ENCODE peak calls at places on chromosome X, in ten cellular contexts. U, Y, Q, N, D, W, S, B, M and K are unnamed samples.

GRCh38 chrX:39396358-39396995 is 595.2 kb downstream of the MID1IP1 start:
- DNase-seq in U (no peak), Y (no peak), Q (no peak), N (no peak), D (no peak), W (no peak), S (no peak), B (no peak), M (no peak), K (no peak)

GRCh38 chrX:262391-262909 is 18.7 kb upstream of the PLCXD1 start:
- DNase-seq in U (no peak), Y (no peak), Q (peak), N (no peak), D (peak), W (no peak), S (no peak), B (peak), M (no peak), K (no peak)

GRCh38 chrX:154529206-154529612 is 13.2 kb upstream of the FAM3A start:
- DNase-seq in U (peak), Y (no peak), Q (no peak), N (no peak), D (no peak), W (no peak), S (no peak), B (no peak), M (no peak), K (no peak)

GRCh38 chrX:134735015-134735414 is 76.7 kb upstream of the PLAC1 start:
- DNase-seq in U (no peak), Y (no peak), Q (no peak), N (no peak), D (no peak), W (no peak), S (no peak), B (no peak), M (no peak), K (no peak)

GRCh38 chrX:43969504-43970501 is 3.4 kb downstream of the NDP start:
- DNase-seq in U (peak), Y (peak), Q (no peak), N (no peak), D (no peak), W (no peak), S (no peak), B (peak), M (no peak), K (peak)

GRCh38 chrX:44872319-44872816 is 620 bp upstream of the KDM6A start:
- DNase-seq in U (no peak), Y (peak), Q (peak), N (peak), D (peak), W (no peak), S (peak), B (no peak), M (peak), K (no peak)

GRCh38 chrX:97401586-97402101 is 517.9 kb downstream of the RPA4 start:
- DNase-seq in U (no peak), Y (no peak), Q (no peak), N (no peak), D (no peak), W (peak), S (no peak), B (no peak), M (no peak), K (no peak)

GRCh38 chrX:155148724-155149537 is 67.3 kb upstream of the VBP1 start:
- DNase-seq in U (peak), Y (peak), Q (peak), N (no peak), D (peak), W (no peak), S (no peak), B (no peak), M (no peak), K (no peak)

GRCh38 chrX:5775985-5776384 is 452.7 kb downstream of the NLGN4X start:
- DNase-seq in U (no peak), Y (no peak), Q (no peak), N (no peak), D (no peak), W (no peak), S (no peak), B (no peak), M (no peak), K (no peak)

GRCh38 chrX:1463581-1464281 is 11.0 kb upstream of the ASMTL start:
- DNase-seq in U (no peak), Y (no peak), Q (no peak), N (no peak), D (no peak), W (no peak), S (peak), B (peak), M (no peak), K (no peak)

GRCh38 chrX:136572030-136572429 is 40.0 kb downstream of the VGLL1 start:
- DNase-seq in U (no peak), Y (no peak), Q (no peak), N (no peak), D (peak), W (no peak), S (no peak), B (no peak), M (no peak), K (no peak)

GRCh38 chrX:69088171-69088938 is 76.9 kb downstream of the PJA1 start:
- DNase-seq in U (peak), Y (no peak), Q (no peak), N (no peak), D (no peak), W (no peak), S (no peak), B (no peak), M (no peak), K (no peak)

GRCh38 chrX:140817943-140818342 is 108.4 kb downstream of the LINC00632 start:
- DNase-seq in U (peak), Y (no peak), Q (peak), N (peak), D (peak), W (peak), S (no peak), B (no peak), M (no peak), K (no peak)

GRCh38 chrX:29662101-29662500 is 553.3 kb upstream of the MAGEB2 start:
- DNase-seq in U (peak), Y (no peak), Q (no peak), N (no peak), D (no peak), W (peak), S (no peak), B (no peak), M (no peak), K (no peak)

GRCh38 chrX:75229774-75230173 is 44.1 kb upstream of the UPRT start:
- DNase-seq in U (no peak), Y (no peak), Q (no peak), N (no peak), D (peak), W (no peak), S (no peak), B (no peak), M (no peak), K (no peak)

GRCh38 chrX:48798318-48798717 is 3.5 kb upstream of the HDAC6 start:
- DNase-seq in U (no peak), Y (no peak), Q (no peak), N (no peak), D (no peak), W (no peak), S (no peak), B (no peak), M (no peak), K (no peak)

GRCh38 chrX:54633641-54634040 is 103.6 kb downstream of the GNL3L start:
- DNase-seq in U (peak), Y (no peak), Q (no peak), N (no peak), D (no peak), W (no peak), S (no peak), B (no peak), M (no peak), K (no peak)

GRCh38 chrX:39814391-39814790 is 283.4 kb downstream of the BCOR start:
- DNase-seq in U (peak), Y (peak), Q (peak), N (no peak), D (peak), W (no peak), S (no peak), B (no peak), M (no peak), K (no peak)

GRCh38 chrX:125680366-125680765 is 360.7 kb downstream of the TEX13C start:
- DNase-seq in U (no peak), Y (no peak), Q (no peak), N (no peak), D (no peak), W (no peak), S (no peak), B (no peak), M (no peak), K (no peak)

GRCh38 chrX:120857240-120857639 is 18.4 kb downstream of the CT47B1 start:
- DNase-seq in U (no peak), Y (peak), Q (no peak), N (no peak), D (no peak), W (peak), S (no peak), B (no peak), M (no peak), K (peak)
- TF ChIP-seq CTCF in U (no peak), Y (no peak), Q (no peak), N (no peak), D (no peak), W (no peak), S (no peak), B (no peak), M (no peak), K (peak)

GRCh38 chrX:80282535-80282934 is 137.7 kb upstream of the TENT5D start:
- DNase-seq in U (peak), Y (no peak), Q (no peak), N (no peak), D (no peak), W (no peak), S (no peak), B (no peak), M (no peak), K (no peak)
- TF ChIP-seq CTCF in U (peak), Y (no peak), Q (no peak), N (no peak), D (no peak), W (no peak), S (no peak), B (no peak), M (no peak), K (peak)

GRCh38 chrX:106999002-106999975 is 723 bp downstream of the MORC4 start:
- DNase-seq in U (peak), Y (peak), Q (peak), N (peak), D (peak), W (peak), S (peak), B (peak), M (peak), K (peak)
- TF ChIP-seq CTCF in U (peak), Y (no peak), Q (peak), N (peak), D (no peak), W (peak), S (peak), B (no peak), M (peak), K (peak)

GRCh38 chrX:2875798-2876399 is 47.2 kb downstream of the GYG2 start:
- DNase-seq in U (peak), Y (peak), Q (no peak), N (no peak), D (no peak), W (no peak), S (no peak), B (no peak), M (no peak), K (no peak)
- TF ChIP-seq CTCF in U (peak), Y (no peak), Q (no peak), N (peak), D (no peak), W (no peak), S (no peak), B (no peak), M (no peak), K (peak)

GRCh38 chrX:105190252-105190853 is 30.1 kb downstream of the TEX13A start:
- DNase-seq in U (peak), Y (peak), Q (peak), N (no peak), D (peak), W (peak), S (no peak), B (no peak), M (no peak), K (no peak)

GRCh38 chrX:105189093-105189492 is 31.4 kb downstream of the TEX13A start:
- DNase-seq in U (no peak), Y (no peak), Q (no peak), N (no peak), D (no peak), W (no peak), S (no peak), B (no peak), M (no peak), K (no peak)

GRCh38 chrX:105191878-105192277 is 28.6 kb downstream of the TEX13A start:
- DNase-seq in U (no peak), Y (peak), Q (peak), N (no peak), D (no peak), W (peak), S (no peak), B (no peak), M (no peak), K (no peak)
- TF ChIP-seq CTCF in U (peak), Y (no peak), Q (no peak), N (no peak), D (no peak), W (peak), S (no peak), B (no peak), M (no peak), K (peak)

GRCh38 chrX:138756234-138756633 is 44.7 kb upstream of the FGF13 start:
- DNase-seq in U (peak), Y (peak), Q (no peak), N (no peak), D (no peak), W (peak), S (no peak), B (no peak), M (no peak), K (no peak)
- TF ChIP-seq CTCF in U (peak), Y (no peak), Q (no peak), N (no peak), D (no peak), W (peak), S (no peak), B (no peak), M (no peak), K (peak)

DNA sequence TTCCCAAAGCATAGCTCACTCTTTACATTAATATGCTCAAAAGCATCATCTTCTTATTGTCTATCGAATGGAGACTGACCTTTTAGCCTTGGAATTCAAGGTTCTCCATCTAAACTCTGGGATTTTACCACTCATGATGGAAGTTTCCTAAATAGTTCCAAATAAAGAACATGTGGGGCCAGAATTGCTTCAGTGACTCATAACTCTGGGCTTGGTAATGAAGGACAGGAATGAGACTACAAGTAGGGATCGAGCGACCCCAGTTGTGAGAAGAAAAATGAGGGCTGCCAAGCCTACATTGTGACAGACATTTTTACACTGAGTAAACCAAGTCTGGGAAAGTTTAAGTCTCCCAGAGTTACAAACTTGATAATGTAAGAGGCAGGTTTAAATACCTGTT is 269.9 kb downstream of the CBLL2 start:
- DNase-seq in U (peak), Y (no peak), Q (no peak), N (no peak), D (no peak), W (no peak), S (no peak), B (no peak), M (no peak), K (no peak)
- TF ChIP-seq CTCF in U (no peak), Y (no peak), Q (no peak), N (no peak), D (no peak), W (no peak), S (no peak), B (no peak), M (no peak), K (no peak)

DNA sequence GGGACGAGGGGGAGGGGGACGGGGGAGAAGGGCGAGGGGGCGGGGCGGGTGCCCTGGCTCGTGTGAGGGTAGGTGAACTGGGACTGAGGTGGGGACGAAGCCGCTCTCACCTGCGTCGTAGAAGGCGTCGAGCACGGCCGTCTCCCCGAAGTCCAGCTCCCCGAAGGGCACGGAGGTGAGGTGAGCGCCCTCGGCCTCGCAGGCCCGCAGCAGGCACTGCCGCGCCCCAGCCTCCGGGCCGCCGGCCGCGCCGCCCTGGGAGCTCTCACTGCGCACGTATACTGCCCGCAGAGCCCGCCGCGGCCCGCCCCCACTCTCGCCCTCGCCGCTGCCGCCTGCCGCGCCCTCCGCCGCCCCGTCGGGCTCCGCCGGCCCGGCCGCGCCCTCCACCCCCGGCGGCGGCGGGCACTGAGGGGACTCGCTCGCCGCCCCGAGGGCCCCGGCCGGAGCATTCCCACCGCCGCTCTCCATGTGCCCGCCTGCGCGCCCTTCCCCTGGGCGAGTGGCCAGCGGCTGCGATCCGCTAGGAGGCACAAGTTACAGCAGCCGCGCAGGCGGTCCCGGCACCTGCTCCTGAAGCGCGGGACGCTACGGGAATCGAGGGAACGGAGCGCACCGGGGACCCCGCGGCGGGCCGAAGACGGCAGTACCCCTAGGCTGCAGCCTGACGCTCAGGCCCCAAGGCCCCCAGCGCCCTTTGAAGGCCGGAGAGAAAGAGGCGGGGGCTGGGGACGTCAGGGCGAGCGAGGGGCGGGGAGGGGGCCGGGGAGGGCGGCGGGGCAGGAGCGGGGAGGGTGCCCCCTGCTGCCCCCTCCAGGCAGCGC is at the start of gene MAP3K15:
- DNase-seq in U (no peak), Y (peak), Q (peak), N (peak), D (peak), W (no peak), S (peak), B (no peak), M (no peak), K (no peak)
- TF ChIP-seq CTCF in U (no peak), Y (no peak), Q (peak), N (no peak), D (peak), W (no peak), S (no peak), B (no peak), M (no peak), K (peak)